ENCODE peak calls at places on chromosomes 13 and 19, in ten cellular contexts. C is breast epithelium, Z is tibial nerve, J is lower leg skin, Q is esophagus squamous epithelium, R is A549, G is HCT116, W is upper lobe of left lung, X is IMR-90, M is prostate gland. Y is an unnamed sample.

GRCh38 chr13:29802621-29803020 is 47.8 kb downstream of the UBL3 start:
- DNase-seq in C (no peak), Z (no peak), J (no peak), Q (no peak), R (no peak), G (no peak), W (no peak), X (peak; percentile 32), M (no peak), Y (no peak)

GRCh38 chr13:111341886-111342285 is 21.4 kb downstream of the TEX29 start:
- DNase-seq in C (no peak), Z (no peak), J (peak; percentile 78), Q (no peak), R (no peak), G (no peak), W (no peak), X (no peak), M (peak; percentile 3), Y (peak; percentile 76)

GRCh38 chr13:101514695-101515275 is 62.3 kb downstream of the ITGBL1 start:
- DNase-seq in C (no peak), Z (no peak), J (no peak), Q (no peak), R (peak; percentile 2), G (peak; percentile 8), W (no peak), X (peak; percentile 68), M (no peak), Y (no peak)

GRCh38 chr13:75197803-75198202 is 284.2 kb downstream of the TBC1D4 start:
- DNase-seq in C (no peak), Z (no peak), J (no peak), Q (no peak), R (no peak), G (no peak), W (no peak), X (no peak), M (no peak), Y (no peak)

GRCh38 chr13:27481766-27482165 is 31.4 kb upstream of the MTIF3 start:
- DNase-seq in C (no peak), Z (no peak), J (no peak), Q (no peak), R (peak; percentile 19), G (peak; percentile 37), W (peak; percentile 69), X (peak; percentile 10), M (peak; percentile 9), Y (no peak)

GRCh38 chr19:51111606-51112005 is 3.4 kb upstream of the CTU1 start:
- DNase-seq in C (no peak), Z (no peak), J (no peak), Q (no peak), R (peak; percentile 64), G (peak; percentile 40), W (no peak), X (no peak), M (no peak), Y (no peak)

GRCh38 chr13:110524484-110525254 is 36.9 kb downstream of the RAB20 start:
- DNase-seq in C (no peak), Z (no peak), J (no peak), Q (no peak), R (no peak), G (no peak), W (peak; percentile 81), X (no peak), M (no peak), Y (no peak)

GRCh38 chr19:18351544-18351943 is 11.1 kb downstream of the PGPEP1 start:
- DNase-seq in C (no peak), Z (no peak), J (no peak), Q (no peak), R (no peak), G (no peak), W (no peak), X (no peak), M (no peak), Y (no peak)

GRCh38 chr19:339262-339887 is 5.2 kb downstream of the MIER2 start:
- DNase-seq in C (no peak), Z (no peak), J (no peak), Q (no peak), R (no peak), G (no peak), W (no peak), X (peak; percentile 22), M (no peak), Y (no peak)

GRCh38 chr19:32691952-32692726 is 518 bp downstream of the NUDT19 start:
- DNase-seq in C (peak; percentile 67), Z (no peak), J (peak; percentile 91), Q (peak; percentile 27), R (no peak), G (no peak), W (peak; percentile 82), X (peak; percentile 69), M (peak; percentile 42), Y (no peak)

GRCh38 chr19:35055715-35056179 is 14.2 kb downstream of the HPN start:
- DNase-seq in C (no peak), Z (no peak), J (no peak), Q (no peak), R (no peak), G (no peak), W (no peak), X (no peak), M (no peak), Y (no peak)

GRCh38 chr13:33799950-33800592 is 17.9 kb upstream of the RFC3 start:
- DNase-seq in C (no peak), Z (no peak), J (no peak), Q (no peak), R (no peak), G (peak; percentile 12), W (no peak), X (peak; percentile 46), M (no peak), Y (no peak)

GRCh38 chr19:12077375-12077774 is 12.8 kb downstream of the ZNF844 start:
- DNase-seq in C (no peak), Z (no peak), J (no peak), Q (no peak), R (no peak), G (no peak), W (no peak), X (no peak), M (no peak), Y (no peak)

DNA sequence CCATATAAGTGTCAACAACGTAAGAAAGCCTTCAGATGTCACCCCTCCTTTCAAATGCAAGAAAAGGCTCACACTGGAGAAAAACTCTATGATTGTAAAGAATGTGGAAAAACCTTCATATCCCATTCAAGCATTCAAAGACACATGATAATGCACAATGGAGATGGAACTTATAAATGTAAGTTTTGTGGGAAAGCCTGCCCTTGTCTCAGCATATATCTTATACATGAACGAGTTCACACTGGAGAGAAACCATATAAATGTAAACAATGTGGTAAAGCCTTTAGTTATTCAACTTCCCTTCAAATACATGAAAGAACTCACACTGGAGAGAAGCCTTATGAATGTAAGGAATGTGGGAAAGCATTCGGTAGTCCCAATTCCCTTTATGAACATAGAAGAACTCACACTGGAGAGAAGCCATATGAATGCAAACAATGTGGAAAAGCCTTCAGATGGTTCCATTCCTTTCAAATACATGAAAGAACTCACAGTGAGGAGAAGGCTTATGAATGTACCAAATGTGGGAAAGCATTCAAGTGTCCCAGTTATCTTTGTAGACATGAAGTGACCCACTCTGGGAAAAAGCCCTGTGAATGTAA is 11.1 kb downstream of the ZNF844 start:
- DNase-seq in C (no peak), Z (no peak), J (no peak), Q (no peak), R (no peak), G (no peak), W (no peak), X (no peak), M (no peak), Y (no peak)
- H3K4me3 ChIP-seq in C (peak overlapping the region; percentile 31), Z (no peak overlapping the region), J (no peak overlapping the region), Q (peak overlapping the region; percentile 26), R (no peak overlapping the region), G (no peak overlapping the region), W (no peak overlapping the region), X (no peak overlapping the region), M (no peak overlapping the region), Y (peak overlapping the region; percentile 1)

DNA sequence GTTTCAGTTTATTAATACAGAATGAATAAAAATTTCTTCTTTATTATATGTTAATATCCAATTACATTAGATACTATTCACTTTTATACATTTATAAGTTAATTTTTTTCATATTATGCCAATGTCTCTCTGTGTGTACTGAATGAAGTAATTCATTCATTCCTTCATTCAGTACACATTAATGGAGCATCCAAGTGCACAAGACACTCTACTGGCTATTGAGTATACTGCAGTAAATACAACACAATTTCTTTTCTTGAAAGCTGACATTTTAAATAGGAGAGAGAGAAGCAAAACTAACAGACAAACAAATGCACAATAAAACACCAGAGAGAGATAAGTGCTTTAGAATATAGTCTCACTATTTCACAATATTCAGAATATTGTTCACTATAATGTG is 1038.3 kb upstream of the SPRY2 start:
- DNase-seq in C (no peak), Z (no peak), J (no peak), Q (no peak), R (no peak), G (no peak), W (no peak), X (no peak), M (no peak), Y (no peak)
- TF ChIP-seq CTCF in C (no peak), Z (no peak), J (no peak), Q (no peak), R (no peak), G (peak; percentile 14), W (no peak), X (no peak), M (no peak), Y (no peak)

GRCh38 chr19:2302319-2303208 is 5.4 kb downstream of the LINGO3 start:
- DNase-seq in C (no peak), Z (no peak), J (no peak), Q (no peak), R (no peak), G (no peak), W (peak; percentile 49), X (peak; percentile 65), M (no peak), Y (no peak)
- TF ChIP-seq POLR2A in C (no peak), Z (no peak), J (no peak), Q (no peak), R (no peak), G (no peak), W (no peak), X (no peak), M (no peak), Y (no peak)

GRCh38 chr19:4089946-4090345 is 23.2 kb upstream of the ZBTB7A start:
- DNase-seq in C (no peak), Z (no peak), J (no peak), Q (no peak), R (no peak), G (no peak), W (no peak), X (no peak), M (no peak), Y (no peak)

GRCh38 chr19:4088975-4089374 is 22.3 kb upstream of the ZBTB7A start:
- DNase-seq in C (no peak), Z (no peak), J (no peak), Q (no peak), R (no peak), G (no peak), W (no peak), X (no peak), M (no peak), Y (no peak)

GRCh38 chr19:4088065-4088679 is 21.5 kb upstream of the ZBTB7A start:
- DNase-seq in C (no peak), Z (no peak), J (no peak), Q (no peak), R (no peak), G (no peak), W (no peak), X (no peak), M (no peak), Y (no peak)

GRCh38 chr19:4089400-4089908 is 22.8 kb upstream of the ZBTB7A start:
- DNase-seq in C (no peak), Z (no peak), J (no peak), Q (no peak), R (no peak), G (no peak), W (peak; percentile 71), X (no peak), M (no peak), Y (no peak)

GRCh38 chr19:4090351-4091220 is 23.9 kb upstream of the ZBTB7A start:
- DNase-seq in C (no peak), Z (no peak), J (no peak), Q (no peak), R (no peak), G (no peak), W (no peak), X (no peak), M (no peak), Y (no peak)
- H3K4me3 ChIP-seq in C (no peak overlapping the region), Z (no peak overlapping the region), J (no peak overlapping the region), Q (no peak overlapping the region), R (no peak overlapping the region), G (no peak overlapping the region), W (no peak overlapping the region), X (no peak overlapping the region), M (no peak overlapping the region), Y (no peak overlapping the region)

Y was measured in vagina.